ENCODE peak calls at places on chromosomes 6 and 20, in four cellular contexts. E is HCT116, Y is progenitor cell of endocrine pancreas, Z is glutamatergic neuron. R is an unnamed sample.
A peak's percentile ranks its signal among the peaks of the same experiment; 100 is the strongest.

GRCh38 chr6:27891300-27891913 is 20.8 kb downstream of the OR2B2 start:
- DNase-seq in E (no peak), Y (no peak), Z (no peak), R (no peak)

GRCh38 chr6:45698046-45698445 is 317.6 kb downstream of the CLIC5 start:
- DNase-seq in Y (no peak), Z (no peak), E (no peak), R (no peak)

GRCh38 chr6:142843344-142843743 is 101.6 kb downstream of the HIVEP2 start:
- DNase-seq in E (no peak), Z (no peak), Y (no peak), R (no peak)

GRCh38 chr6:87914637-87915395 is 132.8 kb upstream of the SPACA1 start:
- DNase-seq in E (no peak), Z (no peak), Y (no peak), R (no peak)

GRCh38 chr20:58755062-58755697 is 62.6 kb downstream of the NPEPL1 start:
- DNase-seq in E (no peak), Z (no peak), Y (no peak), R (no peak)

GRCh38 chr6:75143186-75143585 is 62.7 kb downstream of the COL12A1 start:
- DNase-seq in Z (no peak), Y (no peak), E (no peak), R (no peak)

GRCh38 chr6:168596316-168596715 is 155.3 kb downstream of the SMOC2 start:
- DNase-seq in E (no peak), Z (no peak), Y (no peak), R (no peak)

GRCh38 chr6:79737172-79737571 is 106.0 kb downstream of the SH3BGRL2 start:
- DNase-seq in Y (no peak), E (no peak), Z (no peak), R (peak; percentile 26)

GRCh38 chr6:159056003-159056402 is 11.2 kb upstream of the TAGAP start:
- DNase-seq in E (no peak), Z (no peak), Y (no peak), R (no peak)

GRCh38 chr6:27608916-27609883 is 136.3 kb upstream of the ZNF184 start:
- DNase-seq in E (peak; percentile 72), Z (no peak), Y (no peak), R (peak; percentile 33)

GRCh38 chr6:147508871-147509608 is 550 bp downstream of the SAMD5 start:
- DNase-seq in E (no peak), Y (no peak), Z (peak; percentile 52), R (peak; percentile 61)

GRCh38 chr20:59163641-59164530 is at the start of gene ZNF831:
- DNase-seq in E (no peak), Y (no peak), Z (no peak), R (no peak)

GRCh38 chr20:62605236-62605948 is 36.9 kb upstream of the SLCO4A1 start:
- DNase-seq in Z (no peak), E (no peak), Y (no peak), R (no peak)

GRCh38 chr6:217048-217659 is 75.1 kb upstream of the DUSP22 start:
- DNase-seq in Z (peak; percentile 65), Y (no peak), E (peak; percentile 18), R (peak; percentile 40)

GRCh38 chr6:24078200-24078599 is 47.8 kb upstream of the NRSN1 start:
- DNase-seq in Z (no peak), E (no peak), Y (no peak), R (no peak)

GRCh38 chr20:46330072-46330763 is 21.9 kb upstream of the CDH22 start:
- DNase-seq in E (no peak), Y (no peak), Z (no peak), R (no peak)

GRCh38 chr6:57021086-57021720 is 25.3 kb upstream of the KIAA1586 start:
- DNase-seq in Y (no peak), Z (no peak), E (peak; percentile 51), R (peak; percentile 5)

GRCh38 chr6:55886185-55886836 is 10.9 kb upstream of the BMP5 start:
- DNase-seq in Y (no peak), Z (no peak), E (peak; percentile 3), R (no peak)

GRCh38 chr6:4611441-4612129 is 164.6 kb upstream of the CDYL start:
- DNase-seq in E (no peak), Y (no peak), Z (no peak), R (no peak)

GRCh38 chr6:76771076-76771634 is 692.1 kb downstream of the HTR1B start:
- DNase-seq in Z (no peak), E (no peak), Y (no peak), R (no peak)

GRCh38 chr20:36736451-36737182 is 9.3 kb downstream of the NDRG3 start:
- DNase-seq in E (no peak), Z (no peak), Y (no peak), R (no peak)

GRCh38 chr20:50037575-50037974 is 54.8 kb downstream of the SNAI1 start:
- DNase-seq in E (no peak), Y (no peak), Z (no peak), R (no peak)

GRCh38 chr20:50037123-50037522 is 54.3 kb downstream of the SNAI1 start:
- DNase-seq in Z (no peak), Y (no peak), E (no peak), R (no peak)

GRCh38 chr20:50036703-50037102 is 53.9 kb downstream of the SNAI1 start:
- DNase-seq in Z (no peak), E (no peak), Y (no peak), R (no peak)

GRCh38 chr20:50038574-50038991 is 55.8 kb downstream of the SNAI1 start:
- DNase-seq in E (no peak), Z (no peak), Y (no peak), R (no peak)

DNA sequence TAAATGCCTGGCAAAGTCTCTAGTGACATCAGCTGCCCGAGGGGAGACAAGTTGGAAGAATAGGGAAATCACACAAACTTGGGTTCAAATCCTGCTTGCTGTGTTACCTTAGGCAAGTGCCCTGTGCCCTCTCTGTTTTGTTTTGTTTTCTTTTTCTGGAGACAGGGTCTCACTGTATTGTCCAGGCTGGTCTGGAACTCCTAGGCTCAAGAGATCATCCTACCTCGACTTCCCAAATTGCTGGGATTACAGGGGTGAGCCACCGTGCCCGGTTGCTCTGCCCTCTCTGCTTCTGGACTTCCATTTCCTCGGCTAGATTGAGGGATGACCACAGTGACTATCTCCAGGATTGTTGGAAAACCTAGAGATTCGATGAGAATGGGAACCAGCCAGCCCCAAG is 55.4 kb downstream of the SNAI1 start:
- DNase-seq in Y (no peak), Z (no peak), E (no peak), R (no peak)
- TF ChIP-seq CTCF in Y (no peak), Z (no peak), E (no peak), R (no peak)

DNA sequence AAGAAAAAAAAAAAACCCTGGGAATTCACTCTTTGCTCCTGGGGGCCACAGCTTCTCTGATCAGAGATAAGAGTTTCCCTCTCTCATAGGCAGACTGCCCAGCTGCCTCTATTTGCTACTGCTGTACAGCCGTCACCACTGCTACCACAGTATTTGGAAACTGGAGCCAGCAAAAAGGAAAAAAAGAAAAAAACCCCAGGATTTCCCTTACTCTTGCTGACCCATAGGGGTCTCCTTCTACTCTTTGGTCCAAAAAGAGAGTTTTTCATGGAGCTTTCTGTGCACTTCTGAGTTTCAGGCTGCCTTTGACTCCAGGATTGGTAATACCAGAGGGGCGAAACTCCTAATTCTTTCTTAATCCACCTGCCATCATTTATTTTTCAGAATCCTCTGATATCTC is 89.7 kb downstream of the MDGA1 start:
- DNase-seq in Z (no peak), E (no peak), Y (no peak), R (no peak)
- TF ChIP-seq CTCF in Z (peak; percentile 62), E (peak; percentile 47), Y (peak; percentile 62), R (peak; percentile 56)

DNA sequence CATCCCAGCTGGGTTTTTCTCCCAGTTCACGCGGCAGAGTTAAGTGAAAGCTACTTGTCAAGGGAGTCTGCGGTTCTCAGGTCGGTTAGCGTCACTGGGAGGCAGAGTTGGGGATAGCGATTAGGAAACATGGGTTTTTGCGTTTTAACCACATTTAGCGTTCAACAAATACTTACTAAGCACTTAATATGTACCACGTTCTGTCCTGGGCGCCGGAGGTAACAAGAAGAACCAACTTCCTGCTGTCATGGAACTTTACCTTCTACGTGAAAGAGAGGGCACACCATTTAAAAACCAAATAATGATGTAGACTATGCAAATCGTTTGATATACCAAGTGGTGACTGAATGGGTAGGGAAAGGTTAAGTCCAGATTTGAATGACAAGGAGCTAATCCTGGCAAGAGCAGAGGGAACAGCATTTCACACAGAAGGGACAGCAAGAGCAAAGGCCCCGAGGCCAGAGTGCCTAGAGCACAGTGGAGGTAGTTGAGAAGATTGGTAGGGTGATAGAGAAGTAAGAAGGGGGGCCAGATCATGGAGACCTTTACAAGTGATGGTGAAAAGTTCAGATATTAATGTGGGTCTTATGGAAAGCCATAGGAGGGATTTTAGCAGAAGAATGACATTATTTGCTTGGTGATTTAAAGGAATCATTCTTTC is 740 bp downstream of the RIOK1 start:
- DNase-seq in Z (no peak), Y (no peak), E (no peak), R (no peak)
- TF ChIP-seq CTCF in Z (peak; percentile 0), Y (no peak), E (no peak), R (no peak)

GRCh38 chr6:149834513-149835481 is 29.4 kb downstream of the LRP11 start:
- DNase-seq in Y (peak; percentile 53), Z (peak; percentile 69), E (peak; percentile 72), R (peak; percentile 74)
- TF ChIP-seq CTCF in Y (peak; percentile 89), Z (peak; percentile 96), E (peak; percentile 98), R (peak; percentile 87)

GRCh38 chr6:130760006-130760405 is 67.2 kb upstream of the SMLR1 start:
- DNase-seq in E (peak; percentile 44), Y (no peak), Z (peak; percentile 34), R (no peak)
- TF ChIP-seq CTCF in E (peak; percentile 89), Y (peak; percentile 68), Z (peak; percentile 48), R (peak; percentile 38)

R was measured in nephron progenitor cell.